ENCODE peak calls at places on chromosome 1, in seven cellular contexts. T, S, Q, K, E, C and O are unnamed samples.
A peak's percentile ranks its signal among the peaks of the same experiment; 100 is the strongest.

GRCh38 chr1:119099775-119100174 is 40.7 kb downstream of the WARS2 start:
- DNase-seq in T (no peak), S (no peak), Q (no peak), K (no peak), E (no peak), C (no peak), O (no peak)

GRCh38 chr1:156160744-156161181 is 7.4 kb downstream of the SEMA4A start:
- DNase-seq in T (no peak), S (peak; percentile 71), Q (peak; percentile 87), K (peak; percentile 85), E (peak; percentile 84), C (peak; percentile 62), O (no peak)

GRCh38 chr1:221708076-221708571 is 33.8 kb downstream of the DUSP10 start:
- DNase-seq in T (no peak), S (no peak), Q (no peak), K (no peak), E (no peak), C (no peak), O (peak; percentile 87)

GRCh38 chr1:2826736-2827292 is 25.3 kb upstream of the TTC34 start:
- DNase-seq in T (no peak), S (no peak), Q (no peak), K (no peak), E (no peak), C (no peak), O (no peak)

GRCh38 chr1:151851886-151852285 is 1.6 kb downstream of the THEM5 start:
- DNase-seq in T (no peak), S (no peak), Q (no peak), K (no peak), E (no peak), C (no peak), O (peak; percentile 40)

GRCh38 chr1:88922214-88922613 is 30.8 kb upstream of the GTF2B start:
- DNase-seq in T (no peak), S (no peak), Q (peak; percentile 36), K (no peak), E (no peak), C (no peak), O (no peak)

GRCh38 chr1:62417351-62417999 is 19.4 kb upstream of the USP1 start:
- DNase-seq in T (no peak), S (no peak), Q (no peak), K (no peak), E (no peak), C (no peak), O (no peak)

GRCh38 chr1:194256010-194256409 is 1069.6 kb upstream of the B3GALT2 start:
- DNase-seq in T (no peak), S (no peak), Q (no peak), K (no peak), E (no peak), C (no peak), O (no peak)

GRCh38 chr1:115837762-115838421 is 3.0 kb downstream of the NHLH2 start:
- DNase-seq in T (no peak), S (no peak), Q (peak; percentile 56), K (no peak), E (no peak), C (no peak), O (no peak)

GRCh38 chr1:16183157-16183556 is 27.3 kb upstream of the EPHA2 start:
- DNase-seq in T (no peak), S (no peak), Q (no peak), K (no peak), E (no peak), C (no peak), O (no peak)

GRCh38 chr1:163230827-163231226 is 28.1 kb upstream of the RGS5 start:
- DNase-seq in T (no peak), S (no peak), Q (no peak), K (no peak), E (no peak), C (no peak), O (no peak)

GRCh38 chr1:1082239-1083180 is 8.4 kb upstream of the RNF223 start:
- DNase-seq in T (no peak), S (peak; percentile 10), Q (no peak), K (peak; percentile 5), E (no peak), C (no peak), O (no peak)

GRCh38 chr1:203628185-203628996 is 1.8 kb downstream of the ATP2B4 start:
- DNase-seq in T (no peak), S (peak; percentile 21), Q (peak; percentile 81), K (peak; percentile 51), E (peak; percentile 56), C (no peak), O (no peak)

GRCh38 chr1:1128454-1129139 is 12.7 kb upstream of the C1orf159 start:
- DNase-seq in T (no peak), S (no peak), Q (no peak), K (no peak), E (no peak), C (no peak), O (no peak)

GRCh38 chr1:184881941-184882648 is 92.2 kb downstream of the NIBAN1 start:
- DNase-seq in T (no peak), S (no peak), Q (no peak), K (no peak), E (no peak), C (no peak), O (peak; percentile 49)

GRCh38 chr1:198491028-198491427 is 49.5 kb downstream of the ATP6V1G3 start:
- DNase-seq in T (no peak), S (no peak), Q (no peak), K (no peak), E (no peak), C (no peak), O (no peak)

GRCh38 chr1:198657550-198658064 is 18.8 kb downstream of the PTPRC start:
- DNase-seq in T (peak; percentile 91), S (peak; percentile 30), Q (no peak), K (peak; percentile 26), E (peak; percentile 51), C (no peak), O (no peak)

GRCh38 chr1:230753191-230753585 is 6.0 kb downstream of the CAPN9 start:
- DNase-seq in T (no peak), S (no peak), Q (no peak), K (no peak), E (no peak), C (no peak), O (no peak)

GRCh38 chr1:18307329-18307898 is 173.3 kb upstream of the KLHDC7A start:
- DNase-seq in T (no peak), S (no peak), Q (no peak), K (no peak), E (no peak), C (no peak), O (no peak)

GRCh38 chr1:167165948-167166702 is 54.6 kb upstream of the POU2F1 start:
- DNase-seq in T (no peak), S (no peak), Q (peak; percentile 76), K (no peak), E (peak; percentile 34), C (no peak), O (no peak)

GRCh38 chr1:155970531-155971167 is 7.7 kb downstream of the ARHGEF2 start:
- DNase-seq in T (no peak), S (no peak), Q (no peak), K (peak; percentile 91), E (no peak), C (no peak), O (peak; percentile 96)

GRCh38 chr1:173042806-173043205 is 7.9 kb downstream of the TNFSF18 start:
- DNase-seq in T (no peak), S (no peak), Q (no peak), K (no peak), E (peak; percentile 18), C (no peak), O (no peak)